ENCODE peak calls at places on chromosomes 7 and 10, in five cellular contexts. M is HepG2, V is K562, X is H1, G is GM12878. T is an unnamed sample.

GRCh38 chr7:15305002-15305600 is 256.7 kb downstream of the AGMO start:
- DNase-seq in M (peak), V (peak), X (no peak), G (no peak), T (peak)

GRCh38 chr7:21159506-21159905 is 268.4 kb upstream of the SP4 start:
- DNase-seq in M (no peak), V (no peak), X (no peak), G (no peak), T (no peak)

GRCh38 chr7:150784954-150785353 is 15.2 kb downstream of the TMEM176B start:
- DNase-seq in M (no peak), V (no peak), X (no peak), G (no peak), T (no peak)

GRCh38 chr7:16098585-16099179 is 322.7 kb downstream of the CRPPA start:
- DNase-seq in M (no peak), V (peak), X (no peak), G (no peak), T (peak)

GRCh38 chr7:112584290-112584689 is 103.5 kb downstream of the LSMEM1 start:
- DNase-seq in M (no peak), V (no peak), X (no peak), G (no peak), T (no peak)

GRCh38 chr10:117541405-117541908 is 1.1 kb upstream of the EMX2 start:
- DNase-seq in M (no peak), V (no peak), X (no peak), G (no peak), T (no peak)

GRCh38 chr10:124681626-124682552 is 62.3 kb downstream of the FAM53B start:
- DNase-seq in M (no peak), V (no peak), X (no peak), G (no peak), T (no peak)

GRCh38 chr10:72227826-72228225 is 11.8 kb upstream of the ASCC1 start:
- DNase-seq in M (no peak), V (no peak), X (no peak), G (no peak), T (no peak)

GRCh38 chr10:14158575-14158974 is 172.1 kb downstream of the FRMD4A start:
- DNase-seq in M (no peak), V (no peak), X (no peak), G (no peak), T (no peak)

GRCh38 chr10:42513921-42514320 is 124.4 kb downstream of the ZNF33B start:
- DNase-seq in M (no peak), V (no peak), X (no peak), G (no peak), T (no peak)

GRCh38 chr7:1274876-1275684 is 42.4 kb downstream of the UNCX start:
- DNase-seq in M (no peak), V (no peak), X (no peak), G (no peak), T (no peak)

GRCh38 chr7:104985259-104985617 is 28.8 kb upstream of the KMT2E start:
- DNase-seq in M (no peak), V (no peak), X (no peak), G (no peak), T (no peak)

GRCh38 chr10:17789396-17789795 is 19.8 kb upstream of the MRC1 start:
- DNase-seq in M (no peak), V (no peak), X (no peak), G (no peak), T (no peak)

GRCh38 chr7:110347091-110347490 is 743.8 kb upstream of the LRRN3 start:
- DNase-seq in M (no peak), V (no peak), X (no peak), G (no peak), T (no peak)

GRCh38 chr7:1543826-1544177 is 12.2 kb downstream of the TMEM184A start:
- DNase-seq in M (no peak), V (no peak), X (no peak), G (no peak), T (no peak)

GRCh38 chr10:128854965-128855364 is 612.1 kb upstream of the MGMT start:
- DNase-seq in M (peak), V (no peak), X (peak), G (no peak), T (no peak)

GRCh38 chr7:145347271-145347670 is 511.4 kb upstream of the TPK1 start:
- DNase-seq in M (no peak), V (no peak), X (no peak), G (no peak), T (no peak)

GRCh38 chr7:145350334-145350733 is 514.5 kb upstream of the TPK1 start:
- DNase-seq in M (no peak), V (no peak), X (no peak), G (no peak), T (no peak)
- TF ChIP-seq ATF3 in M (no peak), V (no peak), X (no peak), G (no peak), T (no peak)

GRCh38 chr10:95506056-95506737 is 55.0 kb downstream of the SORBS1 start:
- DNase-seq in M (no peak), V (no peak), X (no peak), G (no peak), T (no peak)
- H3K27ac ChIP-seq in M (no peak), V (no peak), X (no peak), G (no peak), T (no peak)

GRCh38 chr10:49744091-49744685 is 17.9 kb downstream of the OGDHL start:
- DNase-seq in M (no peak), V (no peak), X (no peak), G (no peak), T (no peak)
- TF ChIP-seq ATF3 in M (no peak), V (no peak), X (no peak), G (no peak), T (no peak)

GRCh38 chr10:121879476-121879875 is 48.4 kb downstream of the ATE1 start:
- DNase-seq in M (no peak), V (no peak), X (no peak), G (no peak), T (no peak)

GRCh38 chr10:121886181-121886580 is 41.6 kb downstream of the ATE1 start:
- DNase-seq in M (no peak), V (no peak), X (no peak), G (no peak), T (no peak)

DNA sequence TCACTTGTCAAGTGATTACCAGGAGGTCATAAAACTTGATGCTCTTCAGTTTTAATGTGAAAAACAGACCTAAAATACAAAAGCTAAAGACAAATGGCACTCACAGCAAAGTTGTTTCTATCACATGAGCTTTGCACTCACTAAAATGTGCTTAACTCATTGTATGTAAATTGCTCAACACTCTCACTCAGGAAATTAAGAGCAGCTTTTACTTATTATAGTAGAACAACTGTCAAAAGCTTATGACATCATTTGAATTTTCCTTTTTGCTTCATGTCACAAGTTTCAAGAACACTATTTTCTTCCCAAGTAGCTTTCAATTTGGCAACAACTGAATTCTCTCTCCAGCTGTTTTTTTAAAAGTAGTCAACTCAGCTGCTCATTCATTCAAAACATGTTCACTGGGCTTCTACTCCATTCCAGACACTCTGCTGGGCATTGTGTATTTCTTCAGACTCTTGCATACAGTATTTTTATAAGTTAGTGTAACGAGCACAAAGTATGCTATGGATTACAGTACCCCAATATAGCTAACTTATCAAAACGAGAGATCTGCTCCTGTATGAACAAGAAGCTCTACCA is 46.9 kb downstream of the ATE1 start:
- DNase-seq in M (peak), V (no peak), X (no peak), G (no peak), T (no peak)
- H3K27ac ChIP-seq in M (no peak), V (no peak), X (no peak), G (no peak), T (no peak)

GRCh38 chr10:70587045-70587658 is 15.4 kb downstream of the PRF1 start:
- DNase-seq in M (no peak), V (no peak), X (no peak), G (peak), T (no peak)
- TF ChIP-seq ATF3 in M (no peak), V (no peak), X (no peak), G (no peak), T (no peak)

GRCh38 chr10:120979435-120980315 is 128.5 kb downstream of the WDR11 start:
- DNase-seq in M (peak), V (no peak), X (peak), G (no peak), T (peak)

GRCh38 chr10:120981601-120982381 is 130.6 kb downstream of the WDR11 start:
- DNase-seq in M (no peak), V (no peak), X (no peak), G (no peak), T (no peak)

GRCh38 chr10:120977892-120978291 is 126.7 kb downstream of the WDR11 start:
- DNase-seq in M (no peak), V (no peak), X (no peak), G (no peak), T (no peak)

GRCh38 chr10:120980316-120980975 is 129.3 kb downstream of the WDR11 start:
- DNase-seq in M (no peak), V (no peak), X (no peak), G (no peak), T (no peak)

GRCh38 chr10:120978589-120979252 is 127.6 kb downstream of the WDR11 start:
- DNase-seq in M (no peak), V (no peak), X (no peak), G (no peak), T (no peak)
- H3K27ac ChIP-seq in M (no peak), V (no peak), X (no peak), G (no peak), T (no peak)